ENCODE peak calls at places on chromosomes 12 and 14, in nine cellular contexts. U is right cardiac atrium; L is heart right ventricle; F is Panc1; N is heart left ventricle; D is SK-N-SH; V is OCI-LY7; P is suprapubic skin; B is CD8-positive, alpha-beta memory T cell. W is an unnamed sample.

GRCh38 chr12:89529738-89530137 is 3.9 kb upstream of the POC1B start:
- DNase-seq in U (no peak), L (no peak), F (peak; percentile 41), N (no peak), D (peak; percentile 69), V (peak; percentile 58), P (no peak), B (no peak), W (no peak)

GRCh38 chr12:28121899-28122655 is 68.2 kb upstream of the CCDC91 start:
- DNase-seq in U (no peak), L (no peak), F (no peak), N (no peak), D (no peak), V (no peak), P (no peak), B (no peak), W (no peak)

GRCh38 chr12:68841717-68842116 is 33.7 kb downstream of the MDM2 start:
- DNase-seq in U (no peak), L (no peak), F (no peak), N (no peak), D (no peak), V (no peak), P (no peak), B (no peak), W (no peak)

GRCh38 chr14:76257111-76257803 is 105.5 kb downstream of the GPATCH2L start:
- DNase-seq in U (no peak), L (no peak), F (no peak), N (no peak), D (no peak), V (no peak), P (no peak), B (no peak), W (no peak)

GRCh38 chr14:85539510-85539909 is 9.6 kb downstream of the FLRT2 start:
- DNase-seq in U (no peak), L (no peak), F (no peak), N (no peak), D (no peak), V (no peak), P (no peak), B (no peak), W (no peak)

GRCh38 chr12:107775093-107775721 is 703 bp downstream of the ASCL4 start:
- DNase-seq in U (peak; percentile 16), L (peak; percentile 23), F (no peak), N (no peak), D (peak; percentile 85), V (no peak), P (no peak), B (no peak), W (peak; percentile 61)

GRCh38 chr14:81509838-81510452 is 23.7 kb downstream of the SEL1L start:
- DNase-seq in U (no peak), L (no peak), F (no peak), N (no peak), D (no peak), V (no peak), P (no peak), B (no peak), W (no peak)

GRCh38 chr14:88829188-88829587 is 4.7 kb downstream of the TTC8 start:
- DNase-seq in U (no peak), L (no peak), F (no peak), N (no peak), D (no peak), V (no peak), P (no peak), B (no peak), W (no peak)

GRCh38 chr12:712172-712863 is 40.1 kb upstream of the WNK1 start:
- DNase-seq in U (no peak), L (no peak), F (no peak), N (no peak), D (no peak), V (no peak), P (no peak), B (no peak), W (no peak)

GRCh38 chr12:57545809-57546437 is 1.1 kb downstream of the DCTN2 start:
- DNase-seq in U (no peak), L (no peak), F (no peak), N (no peak), D (no peak), V (no peak), P (no peak), B (peak; percentile 35), W (no peak)

GRCh38 chr12:96497800-96498199 is 8.4 kb downstream of the CFAP54 start:
- DNase-seq in U (no peak), L (no peak), F (no peak), N (no peak), D (no peak), V (no peak), P (no peak), B (no peak), W (no peak)

GRCh38 chr14:29955087-29955486 is 27.4 kb upstream of the PRKD1 start:
- DNase-seq in U (no peak), L (no peak), F (no peak), N (no peak), D (no peak), V (no peak), P (no peak), B (no peak), W (no peak)

GRCh38 chr14:96698846-96699543 is 98.2 kb upstream of the VRK1 start:
- DNase-seq in U (no peak), L (no peak), F (no peak), N (no peak), D (no peak), V (no peak), P (no peak), B (no peak), W (no peak)

GRCh38 chr12:106442575-106442974 is 85.0 kb downstream of the POLR3B start:
- DNase-seq in U (no peak), L (no peak), F (no peak), N (no peak), D (no peak), V (no peak), P (no peak), B (no peak), W (no peak)

GRCh38 chr14:24299255-24300191 is at the start of the genes DHRS1 and NOP9:
- DNase-seq in U (peak; percentile 91), L (peak; percentile 91), F (peak; percentile 46), N (peak; percentile 93), D (peak; percentile 97), V (peak; percentile 94), P (peak; percentile 96), B (peak; percentile 93), W (no peak)
- H3K27ac ChIP-seq in U (peak within 1 kb of the TSS; percentile 1), L (peak within 1 kb of the TSS; percentile 84), F (peak within 1 kb of the TSS; percentile 77), N (peak within 1 kb of the TSS; percentile 91), D (peak within 1 kb of the TSS; percentile 63), V (peak within 1 kb of the TSS; percentile 38), P (peak within 1 kb of the TSS; percentile 88), B (peak within 1 kb of the TSS; percentile 79), W (no peak within 1 kb of the TSS)

DNA sequence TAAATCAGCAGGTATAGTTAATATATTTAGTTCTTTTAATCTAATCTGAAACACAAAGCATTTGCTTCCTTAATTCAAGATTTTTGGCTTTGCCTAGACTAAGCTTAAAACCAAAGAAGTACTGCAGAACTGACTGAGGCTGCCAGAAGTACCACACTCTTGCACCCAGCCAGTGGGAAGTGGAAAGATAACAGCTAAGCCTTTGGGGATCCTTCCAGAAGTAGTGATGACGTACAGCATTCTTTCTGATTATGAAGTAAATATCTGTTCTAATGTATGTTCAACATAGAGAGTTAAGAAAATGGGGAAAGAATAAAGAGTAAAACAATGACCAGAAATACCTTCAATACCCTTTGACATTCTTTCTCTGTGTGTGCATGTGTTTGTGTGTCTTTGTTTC is 19.3 kb downstream of the NTF3 start:
- DNase-seq in U (no peak), L (no peak), F (no peak), N (no peak), D (no peak), V (no peak), P (no peak), B (no peak), W (no peak)
- H3K4me3 ChIP-seq in U (no peak overlapping the region), L (no peak overlapping the region), F (no peak overlapping the region), N (no peak overlapping the region), D (no peak overlapping the region), V (no peak overlapping the region), P (no peak overlapping the region), B (no peak overlapping the region), W (no peak overlapping the region)

GRCh38 chr12:109156036-109156435 is 39.6 kb downstream of the ACACB start:
- DNase-seq in U (no peak), L (no peak), F (no peak), N (no peak), D (no peak), V (no peak), P (no peak), B (no peak), W (no peak)

GRCh38 chr12:109156586-109156985 is 40.2 kb downstream of the ACACB start:
- DNase-seq in U (no peak), L (no peak), F (no peak), N (no peak), D (no peak), V (no peak), P (no peak), B (no peak), W (no peak)

GRCh38 chr12:109153711-109154434 is 37.5 kb downstream of the ACACB start:
- DNase-seq in U (no peak), L (no peak), F (no peak), N (no peak), D (peak; percentile 32), V (no peak), P (no peak), B (no peak), W (no peak)

GRCh38 chr12:109157986-109158385 is 41.6 kb downstream of the ACACB start:
- DNase-seq in U (no peak), L (no peak), F (no peak), N (no peak), D (peak; percentile 26), V (peak; percentile 16), P (no peak), B (no peak), W (no peak)

GRCh38 chr12:109154485-109155438 is 38.4 kb downstream of the ACACB start:
- DNase-seq in U (peak; percentile 89), L (peak; percentile 89), F (peak; percentile 22), N (peak; percentile 90), D (peak; percentile 98), V (peak; percentile 92), P (peak; percentile 88), B (peak; percentile 85), W (peak; percentile 96)
- H3K27ac ChIP-seq in U (peak overlapping the region; percentile 87), L (peak overlapping the region; percentile 89), F (peak overlapping the region; percentile 61), N (peak overlapping the region; percentile 80), D (peak overlapping the region; percentile 64), V (peak overlapping the region; percentile 84), P (peak overlapping the region; percentile 76), B (peak overlapping the region; percentile 28), W (no peak overlapping the region)

GRCh38 chr12:53618340-53618739 is 7.8 kb downstream of the ATF7 start:
- DNase-seq in U (no peak), L (no peak), F (no peak), N (no peak), D (no peak), V (peak; percentile 62), P (no peak), B (no peak), W (no peak)

GRCh38 chr12:53616950-53617349 is 9.2 kb downstream of the ATF7 start:
- DNase-seq in U (no peak), L (no peak), F (no peak), N (no peak), D (no peak), V (no peak), P (no peak), B (no peak), W (no peak)

GRCh38 chr12:53613821-53614220 is 12.4 kb downstream of the ATF7 start:
- DNase-seq in U (no peak), L (no peak), F (no peak), N (no peak), D (no peak), V (no peak), P (no peak), B (no peak), W (no peak)

GRCh38 chr12:53612978-53613377 is 13.2 kb downstream of the ATF7 start:
- DNase-seq in U (no peak), L (no peak), F (no peak), N (no peak), D (no peak), V (no peak), P (no peak), B (no peak), W (no peak)

GRCh38 chr12:53617700-53618099 is 8.5 kb downstream of the ATF7 start:
- DNase-seq in U (no peak), L (no peak), F (no peak), N (no peak), D (no peak), V (no peak), P (no peak), B (no peak), W (no peak)
- H3K4me3 ChIP-seq in U (peak overlapping the region; percentile 36), L (peak overlapping the region; percentile 45), F (no peak overlapping the region), N (peak overlapping the region; percentile 26), D (no peak overlapping the region), V (peak overlapping the region; percentile 59), P (peak overlapping the region; percentile 25), B (no peak overlapping the region), W (no peak overlapping the region)